ENCODE peak calls at places on chromosomes 16 and 17, in ten cellular contexts. W is heart right ventricle; J is cardiac fibroblast; R is mesenchymal stem cell; G is PC-3; H is CD4-positive, CD25-positive, alpha-beta regulatory T cell; T is cardiac muscle cell; V is prostate gland; A is neuronal stem cell; U is fibroblast of mammary gland. D is an unnamed sample.
A peak's percentile ranks its signal among the peaks of the same experiment; 100 is the strongest.

GRCh38 chr17:29659155-29659554 is 36.4 kb upstream of the CORO6 start:
- DNase-seq in W (no peak), J (no peak), R (no peak), G (no peak), H (no peak), T (no peak), V (no peak), A (no peak), U (no peak), D (no peak)

GRCh38 chr17:41352597-41353366 is 2.2 kb upstream of the KRT33A start:
- DNase-seq in W (no peak), J (no peak), R (no peak), G (no peak), H (no peak), T (no peak), V (no peak), A (no peak), U (peak; percentile 12), D (no peak)

GRCh38 chr16:23999663-24000062 is 163.9 kb downstream of the PRKCB start:
- DNase-seq in W (no peak), J (no peak), R (no peak), G (no peak), H (no peak), T (no peak), V (no peak), A (no peak), U (no peak), D (no peak)

GRCh38 chr17:19364699-19365498 is 2.4 kb upstream of the B9D1 start:
- DNase-seq in W (no peak), J (no peak), R (no peak), G (no peak), H (no peak), T (no peak), V (no peak), A (no peak), U (no peak), D (no peak)

GRCh38 chr17:68562736-68563135 is 38.4 kb downstream of the FAM20A start:
- DNase-seq in W (no peak), J (no peak), R (no peak), G (no peak), H (no peak), T (no peak), V (no peak), A (no peak), U (no peak), D (no peak)

GRCh38 chr17:40705567-40705966 is 2.0 kb upstream of the KRT24 start:
- DNase-seq in W (no peak), J (no peak), R (no peak), G (no peak), H (no peak), T (no peak), V (no peak), A (no peak), U (no peak), D (no peak)

GRCh38 chr17:30565073-30565935 is 88.1 kb downstream of the GOSR1 start:
- DNase-seq in W (no peak), J (no peak), R (no peak), G (no peak), H (no peak), T (no peak), V (no peak), A (no peak), U (no peak), D (no peak)

GRCh38 chr16:50474138-50474537 is 74.1 kb upstream of the NKD1 start:
- DNase-seq in W (no peak), J (no peak), R (no peak), G (no peak), H (no peak), T (no peak), V (no peak), A (no peak), U (no peak), D (peak; percentile 22)

DNA sequence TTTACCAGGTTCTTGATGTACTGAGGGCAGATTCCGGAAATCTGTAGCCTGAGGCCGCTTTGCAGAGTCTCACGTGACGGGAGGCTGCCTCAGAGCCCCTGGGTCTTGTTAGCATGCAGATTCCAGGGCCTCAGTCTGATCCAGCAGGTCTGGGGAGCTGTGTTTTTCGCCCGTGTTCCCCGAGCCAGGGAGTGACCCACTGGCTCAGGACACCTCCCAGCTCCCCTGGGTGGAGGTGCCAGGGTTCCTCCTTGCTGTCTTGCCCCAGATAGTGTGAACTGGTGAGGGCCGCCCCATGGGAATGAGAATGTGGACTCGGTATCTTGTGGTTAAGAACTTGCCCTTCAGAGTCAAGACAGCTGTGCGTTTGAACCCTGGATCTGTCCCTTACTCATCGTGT is 98.6 kb downstream of the OR1D5 start:
- DNase-seq in W (no peak), J (no peak), R (no peak), G (no peak), H (no peak), T (no peak), V (no peak), A (no peak), U (no peak), D (no peak)
- H3K4me3 ChIP-seq in W (no peak overlapping the region), J (no peak overlapping the region), R (no peak overlapping the region), G (no peak overlapping the region), H (no peak overlapping the region), T (no peak overlapping the region), V (no peak overlapping the region), A (no peak overlapping the region), U (no peak overlapping the region), D (no peak overlapping the region)

GRCh38 chr16:22425847-22426246 is 51.4 kb upstream of the CDR2 start:
- DNase-seq in W (no peak), J (no peak), R (no peak), G (no peak), H (no peak), T (no peak), V (no peak), A (no peak), U (no peak), D (no peak)

GRCh38 chr16:22427556-22427955 is 53.1 kb upstream of the CDR2 start:
- DNase-seq in W (no peak), J (no peak), R (no peak), G (no peak), H (no peak), T (no peak), V (no peak), A (no peak), U (no peak), D (no peak)

GRCh38 chr16:22425036-22425801 is 50.8 kb upstream of the CDR2 start:
- DNase-seq in W (peak; percentile 69), J (peak; percentile 40), R (no peak), G (no peak), H (no peak), T (no peak), V (no peak), A (no peak), U (peak; percentile 82), D (no peak)

GRCh38 chr16:22423716-22424115 is 49.3 kb upstream of the CDR2 start:
- DNase-seq in W (no peak), J (no peak), R (no peak), G (no peak), H (no peak), T (no peak), V (no peak), A (no peak), U (no peak), D (no peak)

GRCh38 chr16:22424161-22424937 is 49.9 kb upstream of the CDR2 start:
- DNase-seq in W (no peak), J (peak; percentile 12), R (no peak), G (no peak), H (no peak), T (peak; percentile 6), V (peak; percentile 31), A (no peak), U (peak; percentile 63), D (no peak)
- H3K4me3 ChIP-seq in W (peak overlapping the region; percentile 30), J (no peak overlapping the region), R (no peak overlapping the region), G (no peak overlapping the region), H (no peak overlapping the region), T (no peak overlapping the region), V (no peak overlapping the region), A (no peak overlapping the region), U (peak overlapping the region; percentile 31), D (no peak overlapping the region)

DNA sequence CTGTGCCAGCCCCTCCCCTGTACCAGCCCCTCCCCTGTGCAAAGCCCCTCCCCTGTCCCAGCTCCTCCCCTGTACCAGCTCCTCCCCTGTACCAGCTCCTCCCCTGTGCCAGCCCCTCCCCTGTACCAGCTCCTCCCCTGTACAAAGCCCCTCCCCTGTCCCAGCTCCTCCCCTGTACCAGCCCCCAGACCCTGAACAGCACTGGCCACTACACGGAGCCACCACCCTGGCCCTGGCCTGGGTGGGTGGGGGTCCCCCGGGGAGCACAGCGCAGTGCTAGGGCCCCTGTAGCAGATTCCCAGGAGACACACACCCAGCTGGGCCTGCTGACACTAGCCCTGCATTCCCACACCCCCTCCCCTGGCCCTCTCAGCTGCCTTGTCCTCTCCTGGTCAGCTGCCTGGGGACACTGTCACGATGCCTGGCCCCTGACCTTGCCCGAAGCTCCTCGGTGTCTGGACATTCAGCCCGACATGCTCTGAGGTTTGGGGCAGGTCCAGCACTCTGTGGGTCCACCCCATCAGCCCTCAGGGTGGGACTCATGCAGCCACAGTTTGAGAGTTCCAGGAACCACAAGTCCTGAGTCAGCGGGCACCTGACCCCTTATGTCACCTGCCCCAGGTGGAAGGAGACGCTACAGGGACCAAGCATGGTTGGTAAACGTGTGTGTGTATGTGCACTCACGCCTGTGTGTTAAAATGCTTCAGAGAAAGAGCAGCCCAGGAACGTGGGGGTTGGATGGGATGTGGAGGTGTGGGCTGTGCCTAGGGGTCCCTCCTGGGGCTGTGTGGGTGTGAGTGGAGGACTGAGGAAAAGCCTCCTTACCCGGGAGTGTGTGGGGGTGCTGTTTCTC is 114.2 kb downstream of the METRNL start:
- DNase-seq in W (peak; percentile 2), J (peak; percentile 37), R (no peak), G (peak; percentile 66), H (no peak), T (no peak), V (no peak), A (no peak), U (peak; percentile 54), D (peak; percentile 65)
- H3K4me3 ChIP-seq in W (no peak overlapping the region), J (no peak overlapping the region), R (peak overlapping the region; percentile 30), G (no peak overlapping the region), H (no peak overlapping the region), T (no peak overlapping the region), V (no peak overlapping the region), A (peak overlapping the region; percentile 10), U (no peak overlapping the region), D (no peak overlapping the region)

GRCh38 chr17:55720917-55721836 is 1.5 kb downstream of the TMEM100 start:
- DNase-seq in W (no peak), J (no peak), R (no peak), G (no peak), H (no peak), T (no peak), V (no peak), A (no peak), U (no peak), D (no peak)

GRCh38 chr17:55723488-55723848 is 804 bp upstream of the TMEM100 start:
- DNase-seq in W (no peak), J (no peak), R (no peak), G (no peak), H (no peak), T (no peak), V (no peak), A (no peak), U (no peak), D (no peak)

GRCh38 chr17:55717898-55718735 is 4.5 kb downstream of the TMEM100 start:
- DNase-seq in W (peak; percentile 81), J (peak; percentile 87), R (peak; percentile 83), G (peak; percentile 90), H (peak; percentile 23), T (peak; percentile 83), V (peak; percentile 70), A (peak; percentile 75), U (peak; percentile 76), D (peak; percentile 92)

GRCh38 chr17:55722742-55723487 is at the start of gene TMEM100:
- DNase-seq in W (peak; percentile 69), J (peak; percentile 95), R (peak; percentile 93), G (no peak), H (no peak), T (peak; percentile 89), V (no peak), A (no peak), U (peak; percentile 97), D (no peak)

GRCh38 chr17:55722016-55722706 is 503 bp downstream of the TMEM100 start:
- DNase-seq in W (no peak), J (peak; percentile 39), R (peak; percentile 39), G (no peak), H (no peak), T (no peak), V (no peak), A (no peak), U (peak; percentile 35), D (no peak)
- H3K4me3 ChIP-seq in W (peak overlapping the region; percentile 37), J (peak overlapping the region; percentile 16), R (no peak overlapping the region), G (no peak overlapping the region), H (no peak overlapping the region), T (no peak overlapping the region), V (no peak overlapping the region), A (no peak overlapping the region), U (peak overlapping the region; percentile 66), D (no peak overlapping the region)